ENCODE peak calls at places on chromosomes 16 and 17, in nine cellular contexts. One of them, this sample, is unnamed. For H3K36me3, the result is how much of the 10 kb centered on the place peaks cover.

GRCh38 chr17:79042421-79043190 is 18.6 kb downstream of the C1QTNF1 start:
- DNase-seq in mammary epithelial cell: peak
- DNase-seq in ovary: peak
- DNase-seq in brain microvascular endothelial cell: peak
- DNase-seq in PC-3: peak
- DNase-seq in stomach: peak
- DNase-seq in left ventricle myocardium inferior: peak
- DNase-seq in body of pancreas: peak
- DNase-seq in psoas muscle: peak
- DNase-seq in this sample: peak

GRCh38 chr17:29659155-29659554 is 36.4 kb upstream of the CORO6 start:
- DNase-seq in mammary epithelial cell: no peak
- DNase-seq in ovary: no peak
- DNase-seq in brain microvascular endothelial cell: no peak
- DNase-seq in PC-3: no peak
- DNase-seq in stomach: no peak
- DNase-seq in left ventricle myocardium inferior: no peak
- DNase-seq in body of pancreas: no peak
- DNase-seq in psoas muscle: no peak
- DNase-seq in this sample: no peak

GRCh38 chr16:3458278-3458851 is 14.9 kb downstream of the NAA60 start:
- DNase-seq in mammary epithelial cell: peak
- DNase-seq in ovary: peak
- DNase-seq in brain microvascular endothelial cell: no peak
- DNase-seq in PC-3: peak
- DNase-seq in stomach: no peak
- DNase-seq in left ventricle myocardium inferior: no peak
- DNase-seq in body of pancreas: peak
- DNase-seq in psoas muscle: no peak
- DNase-seq in this sample: peak

GRCh38 chr16:61890346-61890745 is 145.9 kb downstream of the CDH8 start:
- DNase-seq in mammary epithelial cell: no peak
- DNase-seq in ovary: no peak
- DNase-seq in brain microvascular endothelial cell: no peak
- DNase-seq in PC-3: peak
- DNase-seq in stomach: no peak
- DNase-seq in left ventricle myocardium inferior: no peak
- DNase-seq in body of pancreas: no peak
- DNase-seq in psoas muscle: no peak
- DNase-seq in this sample: no peak

GRCh38 chr17:51487947-51488346 is 227.6 kb downstream of the UTP18 start:
- DNase-seq in mammary epithelial cell: peak
- DNase-seq in ovary: no peak
- DNase-seq in brain microvascular endothelial cell: no peak
- DNase-seq in PC-3: peak
- DNase-seq in stomach: no peak
- DNase-seq in left ventricle myocardium inferior: no peak
- DNase-seq in body of pancreas: no peak
- DNase-seq in psoas muscle: no peak
- DNase-seq in this sample: no peak

GRCh38 chr17:57987582-57988300 is at the start of gene VEZF1:
- DNase-seq in mammary epithelial cell: peak
- DNase-seq in ovary: peak
- DNase-seq in brain microvascular endothelial cell: peak
- DNase-seq in PC-3: peak
- DNase-seq in stomach: peak
- DNase-seq in left ventricle myocardium inferior: peak
- DNase-seq in body of pancreas: peak
- DNase-seq in psoas muscle: peak
- DNase-seq in this sample: peak

GRCh38 chr17:43482103-43483012 is 1.4 kb upstream of the DHX8 start:
- DNase-seq in mammary epithelial cell: no peak
- DNase-seq in ovary: no peak
- DNase-seq in brain microvascular endothelial cell: no peak
- DNase-seq in PC-3: no peak
- DNase-seq in stomach: no peak
- DNase-seq in left ventricle myocardium inferior: no peak
- DNase-seq in body of pancreas: no peak
- DNase-seq in psoas muscle: no peak
- DNase-seq in this sample: no peak

GRCh38 chr16:53061256-53061655 is 6.5 kb downstream of the CHD9 start:
- DNase-seq in mammary epithelial cell: no peak
- DNase-seq in ovary: no peak
- DNase-seq in brain microvascular endothelial cell: no peak
- DNase-seq in PC-3: no peak
- DNase-seq in stomach: no peak
- DNase-seq in left ventricle myocardium inferior: no peak
- DNase-seq in body of pancreas: no peak
- DNase-seq in psoas muscle: no peak
- DNase-seq in this sample: no peak

GRCh38 chr17:79840204-79840988 is 1.2 kb upstream of the CBX4 start:
- DNase-seq in mammary epithelial cell: no peak
- DNase-seq in ovary: peak
- DNase-seq in brain microvascular endothelial cell: no peak
- DNase-seq in PC-3: no peak
- DNase-seq in stomach: peak
- DNase-seq in left ventricle myocardium inferior: peak
- DNase-seq in body of pancreas: peak
- DNase-seq in psoas muscle: peak
- DNase-seq in this sample: peak

GRCh38 chr16:2987854-2988253 is 7.6 kb upstream of the PKMYT1 start:
- DNase-seq in mammary epithelial cell: no peak
- DNase-seq in ovary: no peak
- DNase-seq in brain microvascular endothelial cell: no peak
- DNase-seq in PC-3: no peak
- DNase-seq in stomach: no peak
- DNase-seq in left ventricle myocardium inferior: no peak
- DNase-seq in body of pancreas: no peak
- DNase-seq in psoas muscle: no peak
- DNase-seq in this sample: peak

GRCh38 chr16:21088143-21088542 is 62.5 kb downstream of the DNAH3 start:
- DNase-seq in mammary epithelial cell: no peak
- DNase-seq in ovary: no peak
- DNase-seq in brain microvascular endothelial cell: no peak
- DNase-seq in PC-3: no peak
- DNase-seq in stomach: no peak
- DNase-seq in left ventricle myocardium inferior: no peak
- DNase-seq in body of pancreas: no peak
- DNase-seq in psoas muscle: no peak
- DNase-seq in this sample: no peak

GRCh38 chr16:84735846-84736586 is 36.2 kb downstream of the USP10 start:
- DNase-seq in mammary epithelial cell: no peak
- DNase-seq in ovary: no peak
- DNase-seq in brain microvascular endothelial cell: no peak
- DNase-seq in PC-3: peak
- DNase-seq in stomach: peak
- DNase-seq in left ventricle myocardium inferior: no peak
- DNase-seq in body of pancreas: peak
- DNase-seq in psoas muscle: no peak
- DNase-seq in this sample: no peak

GRCh38 chr17:71184716-71185115 is 936.1 kb upstream of the SOX9 start:
- DNase-seq in mammary epithelial cell: peak
- DNase-seq in ovary: no peak
- DNase-seq in brain microvascular endothelial cell: no peak
- DNase-seq in PC-3: no peak
- DNase-seq in stomach: no peak
- DNase-seq in left ventricle myocardium inferior: no peak
- DNase-seq in body of pancreas: no peak
- DNase-seq in psoas muscle: no peak
- DNase-seq in this sample: peak

GRCh38 chr16:85088570-85089214 is 23.6 kb downstream of the CIBAR2 start:
- DNase-seq in mammary epithelial cell: peak
- DNase-seq in ovary: no peak
- DNase-seq in brain microvascular endothelial cell: no peak
- DNase-seq in PC-3: no peak
- DNase-seq in stomach: no peak
- DNase-seq in left ventricle myocardium inferior: no peak
- DNase-seq in body of pancreas: no peak
- DNase-seq in psoas muscle: no peak
- DNase-seq in this sample: no peak

GRCh38 chr17:35596530-35597233 is 9.6 kb downstream of the AP2B1 start:
- DNase-seq in mammary epithelial cell: no peak
- DNase-seq in ovary: no peak
- DNase-seq in brain microvascular endothelial cell: no peak
- DNase-seq in PC-3: no peak
- DNase-seq in stomach: no peak
- DNase-seq in left ventricle myocardium inferior: no peak
- DNase-seq in body of pancreas: no peak
- DNase-seq in psoas muscle: no peak
- DNase-seq in this sample: no peak

GRCh38 chr16:31386157-31386984 is 6.8 kb upstream of the ITGAD start:
- DNase-seq in mammary epithelial cell: peak
- DNase-seq in ovary: no peak
- DNase-seq in brain microvascular endothelial cell: peak
- DNase-seq in PC-3: peak
- DNase-seq in stomach: no peak
- DNase-seq in left ventricle myocardium inferior: no peak
- DNase-seq in body of pancreas: peak
- DNase-seq in psoas muscle: no peak
- DNase-seq in this sample: no peak

GRCh38 chr16:54123766-54124165 is 162.8 kb downstream of the IRX3 start:
- DNase-seq in mammary epithelial cell: no peak
- DNase-seq in ovary: no peak
- DNase-seq in brain microvascular endothelial cell: no peak
- DNase-seq in PC-3: no peak
- DNase-seq in stomach: no peak
- DNase-seq in left ventricle myocardium inferior: no peak
- DNase-seq in body of pancreas: no peak
- DNase-seq in psoas muscle: no peak
- DNase-seq in this sample: no peak

GRCh38 chr16:50841081-50841886 is 99.4 kb downstream of the CYLD start:
- DNase-seq in mammary epithelial cell: no peak
- DNase-seq in ovary: no peak
- DNase-seq in brain microvascular endothelial cell: no peak
- DNase-seq in PC-3: no peak
- DNase-seq in stomach: no peak
- DNase-seq in left ventricle myocardium inferior: no peak
- DNase-seq in body of pancreas: peak
- DNase-seq in psoas muscle: no peak
- DNase-seq in this sample: no peak

GRCh38 chr17:59842901-59843652 is 49.7 kb downstream of the TUBD1 start:
- DNase-seq in mammary epithelial cell: peak
- DNase-seq in ovary: no peak
- DNase-seq in brain microvascular endothelial cell: peak
- DNase-seq in PC-3: peak
- DNase-seq in stomach: peak
- DNase-seq in left ventricle myocardium inferior: no peak
- DNase-seq in body of pancreas: peak
- DNase-seq in psoas muscle: no peak
- DNase-seq in this sample: peak
- H3K4me3 ChIP-seq in mammary epithelial cell: no peak
- H3K4me3 ChIP-seq in ovary: no peak
- H3K4me3 ChIP-seq in brain microvascular endothelial cell: peak
- H3K4me3 ChIP-seq in PC-3: no peak
- H3K4me3 ChIP-seq in stomach: peak
- H3K4me3 ChIP-seq in left ventricle myocardium inferior: no peak
- H3K4me3 ChIP-seq in body of pancreas: no peak
- H3K4me3 ChIP-seq in psoas muscle: no peak
- H3K4me3 ChIP-seq in this sample: peak

DNA sequence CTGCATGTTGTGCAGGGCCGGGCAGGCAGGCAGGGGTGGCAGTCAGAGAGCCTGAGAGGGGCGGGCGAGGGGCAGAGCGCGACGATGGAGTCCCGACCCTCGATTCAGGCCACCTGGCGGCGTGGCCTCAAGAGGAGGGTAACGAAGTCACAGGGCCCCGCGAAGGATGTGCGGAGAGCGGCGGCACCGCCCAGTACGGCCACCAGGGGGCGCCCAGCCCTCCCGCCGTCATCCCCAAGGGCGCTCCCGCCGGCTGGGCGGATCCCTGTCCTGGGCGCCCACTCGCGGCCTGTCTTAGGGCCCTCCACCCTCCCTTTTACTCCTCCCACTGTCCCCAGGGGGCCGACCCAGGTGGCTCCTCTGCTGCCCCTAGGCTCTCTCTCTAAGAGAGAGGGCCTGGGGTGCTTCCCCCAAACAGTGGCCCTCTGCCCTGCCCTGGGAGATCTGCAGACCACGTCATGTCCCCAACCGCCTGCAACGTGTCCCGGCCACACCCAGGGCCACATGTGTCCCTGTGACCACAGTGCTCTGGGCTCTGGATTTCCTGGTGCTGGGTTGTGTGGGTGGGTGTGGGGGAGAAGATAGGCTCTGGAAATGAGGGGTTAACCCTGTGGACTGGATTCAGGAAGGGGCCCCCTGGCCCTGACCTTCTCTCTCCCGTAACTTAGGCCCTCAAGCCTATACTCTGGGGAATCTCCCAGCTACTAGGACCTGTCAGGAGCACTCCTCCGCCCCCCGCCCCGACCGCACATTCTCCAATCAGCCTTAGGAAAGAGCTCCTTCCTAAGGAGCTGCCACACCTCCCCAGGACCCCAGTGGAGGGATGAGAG is 5.9 kb downstream of the DPEP2 start:
- DNase-seq in mammary epithelial cell: peak
- DNase-seq in ovary: peak
- DNase-seq in brain microvascular endothelial cell: peak
- DNase-seq in PC-3: peak
- DNase-seq in stomach: peak
- DNase-seq in left ventricle myocardium inferior: peak
- DNase-seq in body of pancreas: peak
- DNase-seq in psoas muscle: peak
- DNase-seq in this sample: peak
- H3K36me3 ChIP-seq in mammary epithelial cell: under half
- H3K36me3 ChIP-seq in ovary: under half
- H3K36me3 ChIP-seq in brain microvascular endothelial cell: under half
- H3K36me3 ChIP-seq in PC-3: under half
- H3K36me3 ChIP-seq in stomach: under half
- H3K36me3 ChIP-seq in left ventricle myocardium inferior: under half
- H3K36me3 ChIP-seq in body of pancreas: under half
- H3K36me3 ChIP-seq in psoas muscle: under half
- H3K36me3 ChIP-seq in this sample: under half

DNA sequence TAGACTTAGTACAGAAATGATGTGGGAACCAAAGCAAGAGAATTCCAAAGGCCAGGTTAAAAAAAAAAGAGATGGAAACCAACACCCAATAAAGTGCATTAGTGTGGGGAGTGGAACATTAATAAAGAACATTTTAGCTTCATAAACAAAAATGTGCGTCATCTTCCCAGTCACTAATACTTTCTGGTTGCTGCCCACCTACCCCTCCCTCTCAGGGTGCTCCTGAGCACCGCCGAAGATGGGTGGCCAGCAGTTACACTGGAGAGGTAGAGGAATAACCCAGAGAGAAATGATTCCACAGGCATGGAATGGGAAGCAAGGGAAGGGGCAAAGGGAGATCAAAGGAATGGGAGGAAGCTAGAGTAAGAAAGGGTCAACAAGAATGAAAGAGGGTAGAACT is 6.0 kb upstream of the CHD3 start:
- DNase-seq in mammary epithelial cell: no peak
- DNase-seq in ovary: no peak
- DNase-seq in brain microvascular endothelial cell: no peak
- DNase-seq in PC-3: no peak
- DNase-seq in stomach: no peak
- DNase-seq in left ventricle myocardium inferior: no peak
- DNase-seq in body of pancreas: no peak
- DNase-seq in psoas muscle: no peak
- DNase-seq in this sample: no peak
- H3K4me3 ChIP-seq in mammary epithelial cell: no peak
- H3K4me3 ChIP-seq in ovary: no peak
- H3K4me3 ChIP-seq in brain microvascular endothelial cell: no peak
- H3K4me3 ChIP-seq in PC-3: no peak
- H3K4me3 ChIP-seq in stomach: no peak
- H3K4me3 ChIP-seq in left ventricle myocardium inferior: no peak
- H3K4me3 ChIP-seq in body of pancreas: no peak
- H3K4me3 ChIP-seq in psoas muscle: no peak
- H3K4me3 ChIP-seq in this sample: no peak

GRCh38 chr16:87831421-87832136 is 37.7 kb downstream of the SLC7A5 start:
- DNase-seq in mammary epithelial cell: no peak
- DNase-seq in ovary: no peak
- DNase-seq in brain microvascular endothelial cell: no peak
- DNase-seq in PC-3: no peak
- DNase-seq in stomach: no peak
- DNase-seq in left ventricle myocardium inferior: no peak
- DNase-seq in body of pancreas: no peak
- DNase-seq in psoas muscle: no peak
- DNase-seq in this sample: no peak
- H3K36me3 ChIP-seq in mammary epithelial cell: under half
- H3K36me3 ChIP-seq in ovary: under half
- H3K36me3 ChIP-seq in brain microvascular endothelial cell: half or more
- H3K36me3 ChIP-seq in PC-3: under half
- H3K36me3 ChIP-seq in stomach: under half
- H3K36me3 ChIP-seq in left ventricle myocardium inferior: under half
- H3K36me3 ChIP-seq in body of pancreas: under half
- H3K36me3 ChIP-seq in psoas muscle: under half
- H3K36me3 ChIP-seq in this sample: half or more